ENCODE peak calls at places on chromosomes 3 and 15, in four cellular contexts. One of them, this sample, is unnamed.

GRCh38 chr3:87088984-87089841 is 98.3 kb upstream of the VGLL3 start:
- DNase-seq in transverse colon: peak
- DNase-seq in upper lobe of left lung: peak
- DNase-seq in H1: no peak
- DNase-seq in this sample: no peak

GRCh38 chr15:90883971-90884718 is at the start of gene FES:
- DNase-seq in transverse colon: peak
- DNase-seq in upper lobe of left lung: peak
- DNase-seq in H1: no peak
- DNase-seq in this sample: no peak

GRCh38 chr3:16855497-16855896 is 29.3 kb upstream of the PLCL2 start:
- DNase-seq in transverse colon: no peak
- DNase-seq in upper lobe of left lung: no peak
- DNase-seq in H1: no peak
- DNase-seq in this sample: no peak

GRCh38 chr15:78996876-78997275 is 52.0 kb upstream of the CTSH start:
- DNase-seq in transverse colon: no peak
- DNase-seq in upper lobe of left lung: no peak
- DNase-seq in H1: no peak
- DNase-seq in this sample: no peak

GRCh38 chr3:47404420-47404819 is 23.6 kb downstream of the PTPN23 start:
- DNase-seq in transverse colon: no peak
- DNase-seq in upper lobe of left lung: no peak
- DNase-seq in H1: no peak
- DNase-seq in this sample: no peak

GRCh38 chr3:65030847-65031463 is 343.2 kb upstream of the ADAMTS9 start:
- DNase-seq in transverse colon: no peak
- DNase-seq in upper lobe of left lung: no peak
- DNase-seq in H1: no peak
- DNase-seq in this sample: no peak

GRCh38 chr3:156477306-156477705 is 77.6 kb downstream of the SSR3 start:
- DNase-seq in transverse colon: no peak
- DNase-seq in upper lobe of left lung: no peak
- DNase-seq in H1: no peak
- DNase-seq in this sample: no peak

GRCh38 chr3:17111556-17111955 is 226.8 kb downstream of the PLCL2 start:
- DNase-seq in transverse colon: no peak
- DNase-seq in upper lobe of left lung: no peak
- DNase-seq in H1: no peak
- DNase-seq in this sample: no peak

GRCh38 chr3:127328391-127328790 is 40.5 kb upstream of the PRR20G start:
- DNase-seq in transverse colon: no peak
- DNase-seq in upper lobe of left lung: no peak
- DNase-seq in H1: no peak
- DNase-seq in this sample: peak

GRCh38 chr3:157794771-157795170 is 291.6 kb upstream of the VEPH1 start:
- DNase-seq in transverse colon: no peak
- DNase-seq in upper lobe of left lung: no peak
- DNase-seq in H1: no peak
- DNase-seq in this sample: no peak

GRCh38 chr3:66989860-66990696 is 8.0 kb upstream of the KBTBD8 start:
- DNase-seq in transverse colon: no peak
- DNase-seq in upper lobe of left lung: no peak
- DNase-seq in H1: no peak
- DNase-seq in this sample: no peak

GRCh38 chr15:87874896-87875661 is 381.5 kb downstream of the NTRK3 start:
- DNase-seq in transverse colon: no peak
- DNase-seq in upper lobe of left lung: no peak
- DNase-seq in H1: no peak
- DNase-seq in this sample: no peak

GRCh38 chr3:123568875-123569274 is 16.0 kb downstream of the HACD2 start:
- DNase-seq in transverse colon: no peak
- DNase-seq in upper lobe of left lung: no peak
- DNase-seq in H1: no peak
- DNase-seq in this sample: no peak

GRCh38 chr3:96192951-96193350 is 621.4 kb upstream of the EPHA6 start:
- DNase-seq in transverse colon: no peak
- DNase-seq in upper lobe of left lung: no peak
- DNase-seq in H1: no peak
- DNase-seq in this sample: no peak

GRCh38 chr15:87365221-87365620 is 891.3 kb downstream of the NTRK3 start:
- DNase-seq in transverse colon: no peak
- DNase-seq in upper lobe of left lung: no peak
- DNase-seq in H1: no peak
- DNase-seq in this sample: no peak

GRCh38 chr15:67080118-67080899 is 14.9 kb downstream of the SMAD3 start:
- DNase-seq in transverse colon: no peak
- DNase-seq in upper lobe of left lung: peak
- DNase-seq in H1: no peak
- DNase-seq in this sample: no peak
- TF ChIP-seq POLR2AphosphoS5 in transverse colon: peak
- TF ChIP-seq POLR2AphosphoS5 in upper lobe of left lung: no peak
- TF ChIP-seq POLR2AphosphoS5 in H1: no peak
- TF ChIP-seq POLR2AphosphoS5 in this sample: peak

GRCh38 chr3:56782215-56782614 is 19.5 kb downstream of the ARHGEF3 start:
- DNase-seq in transverse colon: no peak
- DNase-seq in upper lobe of left lung: no peak
- DNase-seq in H1: no peak
- DNase-seq in this sample: no peak
- TF ChIP-seq EP300 in transverse colon: no peak
- TF ChIP-seq EP300 in upper lobe of left lung: no peak
- TF ChIP-seq EP300 in H1: no peak
- TF ChIP-seq EP300 in this sample: no peak

DNA sequence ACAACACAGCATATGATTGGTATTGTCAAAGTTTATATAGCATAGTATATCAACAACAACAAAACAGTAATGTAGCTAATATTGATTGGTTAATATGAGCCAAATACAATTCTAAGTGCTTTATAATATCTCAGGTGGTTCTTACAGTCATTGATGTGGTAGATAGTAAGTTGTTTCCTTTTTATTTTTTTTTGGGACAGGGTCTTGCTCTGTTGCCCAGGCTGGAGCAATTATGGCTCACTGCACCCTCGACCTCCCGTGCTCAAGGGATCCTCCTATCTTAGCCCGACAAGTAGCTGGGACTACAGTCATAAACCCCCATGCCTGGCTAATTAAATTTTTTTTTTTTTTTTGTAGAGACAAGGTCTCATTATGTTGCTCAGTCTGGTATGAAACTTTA is 2.7 kb downstream of the RNF13 start:
- DNase-seq in transverse colon: no peak
- DNase-seq in upper lobe of left lung: no peak
- DNase-seq in H1: no peak
- DNase-seq in this sample: no peak
- H3K27ac ChIP-seq in transverse colon: peak
- H3K27ac ChIP-seq in upper lobe of left lung: peak
- H3K27ac ChIP-seq in H1: no peak
- H3K27ac ChIP-seq in this sample: peak

DNA sequence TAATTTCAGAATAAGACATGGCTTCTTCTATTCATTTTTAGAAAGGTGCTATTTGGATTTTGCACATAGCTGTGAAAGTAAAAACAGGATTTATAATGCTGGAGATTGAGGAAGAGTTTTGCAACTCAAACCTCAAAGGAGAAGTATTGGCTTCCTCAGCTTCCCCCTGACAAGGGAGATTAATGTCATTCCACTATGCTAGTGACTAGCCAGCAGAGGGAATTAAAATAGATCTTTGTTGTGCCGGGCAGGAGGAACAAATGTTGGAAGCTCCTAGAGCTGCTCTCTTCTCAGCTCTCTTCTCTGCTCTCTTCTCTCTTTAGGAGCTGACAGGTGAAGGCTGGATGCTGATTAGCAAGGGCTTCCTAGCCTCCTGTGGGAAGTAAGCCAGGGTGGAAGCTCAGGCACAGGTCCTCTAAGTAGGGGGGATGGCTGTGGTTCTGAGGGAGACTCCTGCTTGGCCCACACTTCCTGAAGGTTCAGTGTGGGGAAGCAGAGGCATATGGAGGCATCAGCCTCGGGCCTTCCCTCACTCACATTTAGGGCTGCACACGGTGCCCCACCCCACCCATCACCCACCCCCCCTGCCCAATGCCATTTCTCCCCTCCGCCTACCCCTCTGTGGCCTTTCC is 29.6 kb downstream of the CX3CR1 start:
- DNase-seq in transverse colon: no peak
- DNase-seq in upper lobe of left lung: no peak
- DNase-seq in H1: no peak
- DNase-seq in this sample: peak
- TF ChIP-seq POLR2AphosphoS5 in transverse colon: no peak
- TF ChIP-seq POLR2AphosphoS5 in upper lobe of left lung: no peak
- TF ChIP-seq POLR2AphosphoS5 in H1: no peak
- TF ChIP-seq POLR2AphosphoS5 in this sample: peak

GRCh38 chr3:193744048-193744821 is 151.2 kb downstream of the OPA1 start:
- DNase-seq in transverse colon: no peak
- DNase-seq in upper lobe of left lung: peak
- DNase-seq in H1: no peak
- DNase-seq in this sample: no peak
- TF ChIP-seq EP300 in transverse colon: no peak
- TF ChIP-seq EP300 in upper lobe of left lung: no peak
- TF ChIP-seq EP300 in H1: no peak
- TF ChIP-seq EP300 in this sample: no peak

GRCh38 chr15:96183020-96183926 is 147.2 kb upstream of the NR2F2 start:
- DNase-seq in transverse colon: no peak
- DNase-seq in upper lobe of left lung: no peak
- DNase-seq in H1: no peak
- DNase-seq in this sample: no peak

GRCh38 chr15:96180062-96180745 is 150.3 kb upstream of the NR2F2 start:
- DNase-seq in transverse colon: no peak
- DNase-seq in upper lobe of left lung: no peak
- DNase-seq in H1: no peak
- DNase-seq in this sample: no peak

GRCh38 chr15:96183927-96184266 is 146.6 kb upstream of the NR2F2 start:
- DNase-seq in transverse colon: no peak
- DNase-seq in upper lobe of left lung: no peak
- DNase-seq in H1: no peak
- DNase-seq in this sample: no peak

GRCh38 chr15:96181217-96181616 is 149.3 kb upstream of the NR2F2 start:
- DNase-seq in transverse colon: no peak
- DNase-seq in upper lobe of left lung: no peak
- DNase-seq in H1: no peak
- DNase-seq in this sample: no peak

DNA sequence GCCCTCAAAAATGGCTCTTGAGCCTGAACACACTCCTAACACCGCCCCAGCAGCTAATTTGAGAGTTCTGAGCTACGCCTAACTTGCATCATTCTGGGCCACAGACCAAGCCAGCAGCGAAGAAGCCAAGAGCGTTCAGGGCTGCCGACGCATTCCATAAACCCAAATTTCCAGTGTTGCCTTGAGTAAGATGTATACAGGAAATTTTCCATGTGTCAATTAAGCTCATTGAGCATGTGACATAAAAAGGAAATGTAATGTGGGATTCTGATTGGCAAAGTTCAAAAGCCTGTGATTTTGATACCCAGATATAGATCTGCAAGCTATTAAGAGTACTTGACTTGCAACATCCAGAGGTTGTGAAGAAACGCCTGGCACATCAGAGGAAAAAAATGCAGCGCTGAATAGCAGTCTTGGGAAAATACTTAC is 148.6 kb upstream of the NR2F2 start:
- DNase-seq in transverse colon: peak
- DNase-seq in upper lobe of left lung: peak
- DNase-seq in H1: no peak
- DNase-seq in this sample: no peak
- H3K27ac ChIP-seq in transverse colon: peak
- H3K27ac ChIP-seq in upper lobe of left lung: peak
- H3K27ac ChIP-seq in H1: no peak
- H3K27ac ChIP-seq in this sample: peak

GRCh38 chr15:50907866-50908208 is 646 bp upstream of the AP4E1 start:
- DNase-seq in transverse colon: peak
- DNase-seq in upper lobe of left lung: peak
- DNase-seq in H1: no peak
- DNase-seq in this sample: no peak
- TF ChIP-seq POLR2AphosphoS5 in transverse colon: no peak
- TF ChIP-seq POLR2AphosphoS5 in upper lobe of left lung: no peak
- TF ChIP-seq POLR2AphosphoS5 in H1: no peak
- TF ChIP-seq POLR2AphosphoS5 in this sample: no peak

GRCh38 chr15:32682569-32682968 is 35.2 kb upstream of the GREM1 start:
- DNase-seq in transverse colon: no peak
- DNase-seq in upper lobe of left lung: no peak
- DNase-seq in H1: no peak
- DNase-seq in this sample: no peak
- TF ChIP-seq EP300 in transverse colon: no peak
- TF ChIP-seq EP300 in upper lobe of left lung: no peak
- TF ChIP-seq EP300 in H1: no peak
- TF ChIP-seq EP300 in this sample: no peak

DNA sequence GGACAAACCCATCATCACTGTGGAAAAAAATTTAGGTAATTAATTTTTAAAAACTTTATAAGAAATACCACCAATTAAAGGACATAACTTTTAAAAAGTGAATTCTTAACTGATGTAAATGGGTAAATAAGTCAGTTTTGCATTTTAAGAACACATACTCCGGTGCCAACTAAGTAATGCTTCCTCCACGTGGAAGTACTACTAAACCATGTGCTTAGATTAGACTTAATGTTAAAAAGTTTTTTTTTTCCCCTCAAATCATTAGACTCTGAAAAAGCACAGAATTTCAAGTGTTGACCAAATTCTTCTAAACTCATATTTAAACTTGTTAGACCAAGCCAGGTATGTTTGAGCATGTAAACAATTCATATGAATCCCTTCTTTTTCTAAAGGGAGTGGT is 242.0 kb downstream of the NFKBIZ start:
- DNase-seq in transverse colon: no peak
- DNase-seq in upper lobe of left lung: no peak
- DNase-seq in H1: no peak
- DNase-seq in this sample: no peak
- H3K27ac ChIP-seq in transverse colon: no peak
- H3K27ac ChIP-seq in upper lobe of left lung: no peak
- H3K27ac ChIP-seq in H1: no peak
- H3K27ac ChIP-seq in this sample: no peak

This sample was measured in esophagus muscularis mucosa.